ENCODE peak calls at places on chromosomes 12 and 14, in five cellular contexts. One of them, this sample, is unnamed.

GRCh38 chr12:96094201-96094600 is 58.8 kb upstream of the LTA4H start:
- DNase-seq in tibial nerve: no peak
- DNase-seq in ACHN: no peak
- DNase-seq in AG08395: no peak
- DNase-seq in upper lobe of right lung: no peak
- DNase-seq in this sample: no peak

GRCh38 chr12:4116251-4117111 is 157.1 kb upstream of the CCND2 start:
- DNase-seq in tibial nerve: no peak
- DNase-seq in AG08395: peak
- DNase-seq in ACHN: peak
- DNase-seq in upper lobe of right lung: no peak
- DNase-seq in this sample: no peak

GRCh38 chr14:37142835-37143499 is 29.4 kb downstream of the SLC25A21 start:
- DNase-seq in AG08395: peak
- DNase-seq in ACHN: no peak
- DNase-seq in tibial nerve: no peak
- DNase-seq in upper lobe of right lung: no peak
- DNase-seq in this sample: no peak

GRCh38 chr12:100593490-100593889 is 20.0 kb downstream of the GAS2L3 start:
- DNase-seq in tibial nerve: no peak
- DNase-seq in upper lobe of right lung: no peak
- DNase-seq in ACHN: no peak
- DNase-seq in AG08395: peak
- DNase-seq in this sample: no peak

GRCh38 chr14:46250113-46250703 is 401.4 kb downstream of the RPL10L start:
- DNase-seq in upper lobe of right lung: no peak
- DNase-seq in tibial nerve: no peak
- DNase-seq in AG08395: no peak
- DNase-seq in ACHN: peak
- DNase-seq in this sample: peak

GRCh38 chr14:29584992-29585391 is 342.7 kb downstream of the PRKD1 start:
- DNase-seq in ACHN: peak
- DNase-seq in upper lobe of right lung: peak
- DNase-seq in tibial nerve: no peak
- DNase-seq in AG08395: peak
- DNase-seq in this sample: no peak

GRCh38 chr12:49507139-49507538 is 31.7 kb upstream of the KCNH3 start:
- DNase-seq in AG08395: peak
- DNase-seq in tibial nerve: no peak
- DNase-seq in ACHN: no peak
- DNase-seq in upper lobe of right lung: no peak
- DNase-seq in this sample: no peak

GRCh38 chr12:17358850-17359249 is 731.1 kb downstream of the RERGL start:
- DNase-seq in tibial nerve: no peak
- DNase-seq in upper lobe of right lung: no peak
- DNase-seq in AG08395: no peak
- DNase-seq in ACHN: no peak
- DNase-seq in this sample: no peak

GRCh38 chr14:72692678-72693077 is 201.2 kb downstream of the DPF3 start:
- DNase-seq in AG08395: no peak
- DNase-seq in tibial nerve: no peak
- DNase-seq in ACHN: no peak
- DNase-seq in upper lobe of right lung: no peak
- DNase-seq in this sample: no peak

GRCh38 chr12:101696477-101697196 is 803 bp upstream of the CHPT1 start:
- DNase-seq in AG08395: peak
- DNase-seq in ACHN: no peak
- DNase-seq in tibial nerve: no peak
- DNase-seq in upper lobe of right lung: peak
- DNase-seq in this sample: no peak

GRCh38 chr12:92078167-92079053 is 67.2 kb downstream of the BTG1 start:
- DNase-seq in upper lobe of right lung: no peak
- DNase-seq in AG08395: peak
- DNase-seq in tibial nerve: no peak
- DNase-seq in ACHN: no peak
- DNase-seq in this sample: no peak

GRCh38 chr12:96255077-96255476 is 60.9 kb downstream of the ELK3 start:
- DNase-seq in AG08395: peak
- DNase-seq in ACHN: no peak
- DNase-seq in upper lobe of right lung: no peak
- DNase-seq in tibial nerve: no peak
- DNase-seq in this sample: no peak

GRCh38 chr14:92513204-92513965 is at the start of gene RIN3:
- DNase-seq in AG08395: peak
- DNase-seq in upper lobe of right lung: peak
- DNase-seq in tibial nerve: no peak
- DNase-seq in ACHN: peak
- DNase-seq in this sample: peak

GRCh38 chr14:23899788-23900187 is 53.8 kb upstream of the DHRS4 start:
- DNase-seq in upper lobe of right lung: no peak
- DNase-seq in AG08395: no peak
- DNase-seq in ACHN: no peak
- DNase-seq in tibial nerve: no peak
- DNase-seq in this sample: no peak

GRCh38 chr14:94971750-94972149 is 185.6 kb downstream of the DICER1 start:
- DNase-seq in tibial nerve: peak
- DNase-seq in ACHN: no peak
- DNase-seq in AG08395: peak
- DNase-seq in upper lobe of right lung: no peak
- DNase-seq in this sample: no peak

GRCh38 chr12:115313929-115314328 is 630.0 kb upstream of the TBX3 start:
- DNase-seq in AG08395: peak
- DNase-seq in upper lobe of right lung: no peak
- DNase-seq in ACHN: no peak
- DNase-seq in tibial nerve: no peak
- DNase-seq in this sample: no peak